ENCODE peak calls at places on chromosome 6, in eight cellular contexts. D is endothelial cell of umbilical vein; S is stimulated activated CD4-positive, alpha-beta T cell treated with anti-CD3 and anti-CD28 coated beads, Interleukin-1b, Interleukin-23, amount 100 ng/mL, for 24 hours; X is OCI-LY7; K is left ventricle myocardium inferior; L is Right ventricle myocardium superior; R is GM23338; A is fibroblast of pulmonary artery. Q is an unnamed sample.

GRCh38 chr6:2491137-2491536 is 245.7 kb upstream of the GMDS start:
- DNase-seq in X (no peak), S (no peak), L (no peak), D (no peak), K (no peak), A (no peak), R (no peak), Q (no peak)

GRCh38 chr6:15329154-15329781 is 83.4 kb downstream of the JARID2 start:
- DNase-seq in X (no peak), S (no peak), L (no peak), D (no peak), A (peak), K (no peak), R (no peak), Q (peak)

GRCh38 chr6:116876635-116877611 is at the start of gene RFX6:
- DNase-seq in K (no peak), D (no peak), S (no peak), L (peak), R (peak), A (no peak), X (no peak), Q (no peak)

GRCh38 chr6:18317850-18318249 is 53.5 kb upstream of the DEK start:
- DNase-seq in L (no peak), X (no peak), S (no peak), D (no peak), K (no peak), R (no peak), A (no peak), Q (no peak)

GRCh38 chr6:27133281-27134227 is 113.9 kb upstream of the PRSS16 start:
- DNase-seq in D (peak), A (peak), S (no peak), L (peak), K (peak), R (peak), X (peak), Q (no peak)

GRCh38 chr6:110944681-110945151 is 13.8 kb upstream of the GTF3C6 start:
- DNase-seq in S (no peak), L (no peak), X (no peak), A (peak), R (no peak), K (no peak), D (peak), Q (no peak)

GRCh38 chr6:23659125-23659524 is 466.9 kb upstream of the NRSN1 start:
- DNase-seq in X (no peak), R (peak), S (no peak), D (no peak), A (peak), K (no peak), L (no peak), Q (no peak)

GRCh38 chr6:135423649-135424128 is 73.9 kb downstream of the AHI1 start:
- DNase-seq in S (no peak), K (no peak), R (peak), D (peak), L (no peak), X (peak), A (peak), Q (peak)

GRCh38 chr6:99341862-99342455 is 7.5 kb downstream of the FAXC start:
- DNase-seq in X (no peak), K (no peak), R (no peak), D (no peak), L (no peak), A (no peak), S (no peak), Q (no peak)

GRCh38 chr6:54335871-54336270 is 27.6 kb downstream of the TINAG start:
- DNase-seq in D (peak), K (no peak), A (peak), S (no peak), L (no peak), R (peak), X (no peak), Q (peak)

GRCh38 chr6:16276991-16277981 is 38.9 kb downstream of the GMPR start:
- DNase-seq in R (peak), A (peak), D (peak), L (peak), X (peak), K (peak), S (no peak), Q (no peak)

GRCh38 chr6:167450631-167451030 is 125.7 kb downstream of the TTLL2 start:
- DNase-seq in A (no peak), D (no peak), S (no peak), L (no peak), X (no peak), K (no peak), R (no peak), Q (no peak)

GRCh38 chr6:83707829-83708545 is 914 bp downstream of the SNAP91 start:
- DNase-seq in A (peak), L (no peak), X (no peak), R (peak), S (no peak), K (no peak), D (peak), Q (no peak)

GRCh38 chr6:170172406-170172805 is 118.5 kb downstream of the DLL1 start:
- DNase-seq in L (no peak), K (no peak), S (no peak), X (no peak), A (no peak), D (no peak), R (no peak), Q (no peak)

GRCh38 chr6:98871821-98872220 is 37.4 kb downstream of the POU3F2 start:
- DNase-seq in S (no peak), A (no peak), L (no peak), D (no peak), R (no peak), K (no peak), X (no peak), Q (no peak)

GRCh38 chr6:87483929-87484328 is 11.2 kb downstream of the SLC35A1 start:
- DNase-seq in L (no peak), R (peak), S (no peak), A (peak), D (no peak), K (no peak), X (peak), Q (no peak)

GRCh38 chr6:157991067-157991432 is 9.4 kb downstream of the SYNJ2 start:
- DNase-seq in X (no peak), K (no peak), A (no peak), S (no peak), D (no peak), R (no peak), L (no peak), Q (no peak)

GRCh38 chr6:118625833-118626232 is 25.6 kb downstream of the CEP85L start:
- DNase-seq in S (no peak), K (no peak), D (no peak), L (no peak), R (no peak), A (no peak), X (no peak), Q (no peak)